ENCODE peak calls at places on chromosome 13, in eight cellular contexts. T, H, G, B, D, U, E and N are unnamed samples.

GRCh38 chr13:31749929-31750328 is 10.6 kb downstream of the RXFP2 start:
- DNase-seq in T (no peak), H (peak; percentile 20), G (no peak), B (no peak), D (no peak), U (no peak), E (no peak), N (no peak)

GRCh38 chr13:71968025-71968424 is 101.0 kb upstream of the DACH1 start:
- DNase-seq in T (no peak), H (peak; percentile 63), G (no peak), B (no peak), D (no peak), U (peak; percentile 53), E (no peak), N (no peak)

GRCh38 chr13:21124853-21125252 is 51.5 kb downstream of the SKA3 start:
- DNase-seq in T (no peak), H (peak; percentile 67), G (no peak), B (no peak), D (no peak), U (no peak), E (peak; percentile 67), N (no peak)

GRCh38 chr13:95049772-95050171 is 251.5 kb downstream of the ABCC4 start:
- DNase-seq in T (no peak), H (no peak), G (no peak), B (no peak), D (no peak), U (no peak), E (no peak), N (no peak)

GRCh38 chr13:46359731-46360130 is 27.3 kb downstream of the RUBCNL start:
- DNase-seq in T (no peak), H (no peak), G (no peak), B (no peak), D (no peak), U (no peak), E (no peak), N (no peak)

GRCh38 chr13:40271931-40272775 is 394.3 kb downstream of the FOXO1 start:
- DNase-seq in T (no peak), H (peak; percentile 55), G (peak; percentile 49), B (peak; percentile 38), D (no peak), U (no peak), E (no peak), N (no peak)

GRCh38 chr13:28467034-28467433 is 27.9 kb downstream of the FLT1 start:
- DNase-seq in T (no peak), H (peak; percentile 97), G (no peak), B (no peak), D (no peak), U (no peak), E (no peak), N (no peak)

GRCh38 chr13:35485451-35485850 is 9.0 kb upstream of the MAB21L1 start:
- DNase-seq in T (no peak), H (no peak), G (no peak), B (no peak), D (no peak), U (no peak), E (no peak), N (no peak)

GRCh38 chr13:87810391-87810801 is 139.2 kb downstream of the SLITRK5 start:
- DNase-seq in T (no peak), H (no peak), G (no peak), B (no peak), D (no peak), U (peak; percentile 3), E (no peak), N (no peak)

GRCh38 chr13:44014501-44014900 is 134.8 kb downstream of the LACC1 start:
- DNase-seq in T (no peak), H (peak; percentile 26), G (no peak), B (no peak), D (no peak), U (no peak), E (no peak), N (no peak)

GRCh38 chr13:112586334-112586733 is 1.6 kb downstream of the TUBGCP3 start:
- DNase-seq in T (no peak), H (no peak), G (no peak), B (no peak), D (no peak), U (no peak), E (no peak), N (no peak)

GRCh38 chr13:36282818-36283432 is 14.7 kb downstream of the CCDC169 start:
- DNase-seq in T (no peak), H (peak; percentile 61), G (no peak), B (no peak), D (peak; percentile 2), U (no peak), E (peak; percentile 44), N (no peak)

GRCh38 chr13:89856512-89856911 is 1491.0 kb upstream of the MIR17HG start:
- DNase-seq in T (no peak), H (no peak), G (no peak), B (no peak), D (no peak), U (no peak), E (no peak), N (no peak)

GRCh38 chr13:40115456-40115855 is 460.0 kb downstream of the COG6 start:
- DNase-seq in T (no peak), H (peak; percentile 40), G (no peak), B (no peak), D (no peak), U (no peak), E (no peak), N (no peak)

GRCh38 chr13:108700421-108701170 is 71.2 kb downstream of the MYO16 start:
- DNase-seq in T (no peak), H (no peak), G (no peak), B (no peak), D (no peak), U (no peak), E (no peak), N (no peak)

GRCh38 chr13:32528358-32528757 is 10.2 kb downstream of the N4BP2L2 start:
- DNase-seq in T (no peak), H (peak; percentile 9), G (no peak), B (no peak), D (no peak), U (no peak), E (no peak), N (no peak)

GRCh38 chr13:108220042-108220441 is 1.9 kb downstream of the ABHD13 start:
- DNase-seq in T (no peak), H (no peak), G (peak; percentile 66), B (peak; percentile 58), D (peak; percentile 57), U (no peak), E (no peak), N (no peak)

GRCh38 chr13:101845501-101846012 is 393.1 kb downstream of the ITGBL1 start:
- DNase-seq in T (no peak), H (no peak), G (no peak), B (no peak), D (no peak), U (no peak), E (no peak), N (no peak)

GRCh38 chr13:87123987-87124784 is 547.0 kb upstream of the SLITRK5 start:
- DNase-seq in T (no peak), H (no peak), G (no peak), B (no peak), D (peak; percentile 75), U (peak; percentile 19), E (no peak), N (no peak)

GRCh38 chr13:96141032-96141431 is 51.1 kb downstream of the HS6ST3 start:
- DNase-seq in T (no peak), H (no peak), G (no peak), B (no peak), D (no peak), U (no peak), E (no peak), N (no peak)

GRCh38 chr13:34458756-34459462 is 483.2 kb upstream of the NBEA start:
- DNase-seq in T (no peak), H (no peak), G (no peak), B (no peak), D (no peak), U (no peak), E (no peak), N (no peak)

GRCh38 chr13:51181752-51182383 is 40.3 kb upstream of the FAM124A start:
- DNase-seq in T (no peak), H (no peak), G (no peak), B (no peak), D (no peak), U (no peak), E (no peak), N (no peak)
- TF ChIP-seq POLR2AphosphoS5 in T (no peak), H (no peak), G (no peak), B (no peak), D (no peak), U (peak; percentile 86), E (no peak), N (no peak)

DNA sequence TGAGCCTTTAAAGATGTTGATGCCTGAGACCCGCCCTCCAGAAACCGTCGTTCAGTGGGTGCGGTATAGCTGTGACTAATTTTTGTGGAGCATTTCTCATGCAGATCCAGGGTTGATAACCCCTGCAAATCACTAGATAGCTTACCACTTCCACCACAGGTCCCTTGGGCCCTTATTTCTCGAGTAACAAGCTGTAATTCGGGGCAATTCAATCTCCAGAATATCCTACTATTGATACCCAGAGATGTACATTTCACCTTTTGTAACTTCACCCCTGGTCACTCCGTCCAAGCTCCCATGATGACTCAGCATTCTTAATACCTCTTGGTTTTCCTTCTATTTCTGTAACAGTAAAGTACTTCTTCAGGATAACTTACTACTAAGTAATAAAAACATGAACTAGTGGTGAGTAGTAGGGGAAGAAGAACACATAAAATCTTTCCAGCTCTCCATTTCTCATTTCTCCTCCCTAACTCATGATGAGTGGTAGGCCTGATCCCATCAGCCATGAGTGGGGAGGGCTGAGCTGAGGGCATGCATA is 71.9 kb upstream of the UBL3 start:
- DNase-seq in T (no peak), H (no peak), G (no peak), B (no peak), D (no peak), U (no peak), E (no peak), N (no peak)
- H3K27ac ChIP-seq in T (no peak overlapping the region), H (no peak overlapping the region), G (peak overlapping the region; percentile 93), B (peak overlapping the region; percentile 88), D (no peak overlapping the region), U (no peak overlapping the region), E (no peak overlapping the region), N (peak overlapping the region; percentile 82)

GRCh38 chr13:19957320-19958118 is 1.0 kb upstream of the ZMYM2 start:
- DNase-seq in T (peak; percentile 60), H (peak; percentile 75), G (peak; percentile 78), B (peak; percentile 82), D (no peak), U (no peak), E (peak; percentile 66), N (no peak)
- TF ChIP-seq POLR2AphosphoS5 in T (peak; percentile 69), H (no peak), G (peak; percentile 32), B (peak; percentile 49), D (no peak), U (peak; percentile 80), E (peak; percentile 53), N (peak; percentile 64)

DNA sequence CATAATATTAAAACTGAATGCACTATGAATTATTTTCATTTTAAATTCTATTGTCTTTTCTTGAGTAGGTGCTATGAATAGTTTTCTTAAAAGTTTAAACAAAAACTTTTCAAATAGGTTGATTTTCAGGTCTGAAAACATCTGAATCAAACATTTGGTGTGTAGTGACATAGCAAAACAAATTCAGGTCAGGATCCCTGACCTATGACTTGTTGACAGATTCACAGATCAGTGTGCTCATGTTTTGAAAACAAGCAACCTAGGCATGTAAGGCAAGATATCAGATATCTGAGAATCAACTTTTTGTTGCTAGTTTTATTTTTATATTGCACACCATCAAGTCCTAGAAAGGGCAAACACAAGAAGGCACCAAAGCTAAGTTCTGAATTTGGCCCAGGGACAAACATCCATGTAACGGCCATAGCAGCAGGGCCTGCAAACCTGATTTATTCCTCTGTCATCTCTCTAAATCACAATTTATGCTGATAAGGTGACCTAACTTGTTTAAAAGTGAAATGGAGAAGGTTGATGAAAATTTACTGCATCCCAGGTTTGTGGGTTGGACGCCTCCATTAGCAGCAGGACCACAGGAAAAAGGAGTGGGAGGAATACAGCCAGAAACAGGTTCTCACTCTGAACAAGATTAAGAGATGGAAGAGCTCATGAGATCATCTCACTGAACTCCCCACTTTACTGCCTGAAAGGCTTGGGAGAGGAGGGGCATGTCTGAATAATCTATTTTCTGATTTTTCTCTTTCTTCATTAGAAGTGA is 337.7 kb downstream of the KCNRG start:
- DNase-seq in T (no peak), H (no peak), G (no peak), B (no peak), D (no peak), U (no peak), E (no peak), N (no peak)
- H3K27ac ChIP-seq in T (no peak overlapping the region), H (no peak overlapping the region), G (no peak overlapping the region), B (no peak overlapping the region), D (no peak overlapping the region), U (no peak overlapping the region), E (no peak overlapping the region), N (no peak overlapping the region)